ENCODE peak calls at places on chromosomes 3 and 15, in seven cellular contexts. One of them, this sample, is unnamed.

GRCh38 chr3:79326642-79327041 is 441.2 kb downstream of the ROBO1 start:
- DNase-seq in colonic mucosa: no peak
- DNase-seq in activated T-cell treated with anti-CD3 and anti-CD28 coated beads for 1 hour: no peak
- DNase-seq in activated CD8-positive, alpha-beta T cell treated with anti-CD3 and anti-CD28 coated beads, Interleukin-2, amount 10 ng/mL, durations not matched to agents 7 days and 5 days: no peak
- DNase-seq in transverse colon: no peak
- DNase-seq in activated CD4-positive, alpha-beta T cell treated with anti-CD3 and anti-CD28 coated beads for 4 hours: no peak
- DNase-seq in osteocyte: no peak
- DNase-seq in this sample: no peak

GRCh38 chr3:71453822-71454512 is 129.6 kb downstream of the FOXP1 start:
- DNase-seq in osteocyte: no peak
- DNase-seq in activated T-cell treated with anti-CD3 and anti-CD28 coated beads for 1 hour: no peak
- DNase-seq in activated CD8-positive, alpha-beta T cell treated with anti-CD3 and anti-CD28 coated beads, Interleukin-2, amount 10 ng/mL, durations not matched to agents 7 days and 5 days: no peak
- DNase-seq in colonic mucosa: peak
- DNase-seq in activated CD4-positive, alpha-beta T cell treated with anti-CD3 and anti-CD28 coated beads for 4 hours: no peak
- DNase-seq in transverse colon: no peak
- DNase-seq in this sample: no peak

GRCh38 chr3:107699682-107700081 is 176.9 kb downstream of the BBX start:
- DNase-seq in colonic mucosa: no peak
- DNase-seq in osteocyte: no peak
- DNase-seq in activated CD4-positive, alpha-beta T cell treated with anti-CD3 and anti-CD28 coated beads for 4 hours: no peak
- DNase-seq in activated CD8-positive, alpha-beta T cell treated with anti-CD3 and anti-CD28 coated beads, Interleukin-2, amount 10 ng/mL, durations not matched to agents 7 days and 5 days: no peak
- DNase-seq in transverse colon: no peak
- DNase-seq in activated T-cell treated with anti-CD3 and anti-CD28 coated beads for 1 hour: no peak
- DNase-seq in this sample: no peak

GRCh38 chr3:112303811-112304325 is 9.9 kb upstream of the SLC9C1 start:
- DNase-seq in activated CD8-positive, alpha-beta T cell treated with anti-CD3 and anti-CD28 coated beads, Interleukin-2, amount 10 ng/mL, durations not matched to agents 7 days and 5 days: no peak
- DNase-seq in colonic mucosa: no peak
- DNase-seq in osteocyte: no peak
- DNase-seq in activated T-cell treated with anti-CD3 and anti-CD28 coated beads for 1 hour: no peak
- DNase-seq in activated CD4-positive, alpha-beta T cell treated with anti-CD3 and anti-CD28 coated beads for 4 hours: no peak
- DNase-seq in transverse colon: no peak
- DNase-seq in this sample: no peak

GRCh38 chr3:141360888-141361598 is 7.3 kb upstream of the ZBTB38 start:
- DNase-seq in activated CD8-positive, alpha-beta T cell treated with anti-CD3 and anti-CD28 coated beads, Interleukin-2, amount 10 ng/mL, durations not matched to agents 7 days and 5 days: peak
- DNase-seq in transverse colon: no peak
- DNase-seq in activated T-cell treated with anti-CD3 and anti-CD28 coated beads for 1 hour: no peak
- DNase-seq in colonic mucosa: peak
- DNase-seq in osteocyte: no peak
- DNase-seq in activated CD4-positive, alpha-beta T cell treated with anti-CD3 and anti-CD28 coated beads for 4 hours: peak
- DNase-seq in this sample: peak

GRCh38 chr3:11136871-11137626 is 17.2 kb upstream of the HRH1 start:
- DNase-seq in activated T-cell treated with anti-CD3 and anti-CD28 coated beads for 1 hour: no peak
- DNase-seq in osteocyte: no peak
- DNase-seq in activated CD8-positive, alpha-beta T cell treated with anti-CD3 and anti-CD28 coated beads, Interleukin-2, amount 10 ng/mL, durations not matched to agents 7 days and 5 days: no peak
- DNase-seq in activated CD4-positive, alpha-beta T cell treated with anti-CD3 and anti-CD28 coated beads for 4 hours: no peak
- DNase-seq in colonic mucosa: no peak
- DNase-seq in transverse colon: peak
- DNase-seq in this sample: peak

GRCh38 chr3:122919291-122919610 is 108.3 kb downstream of the SEMA5B start:
- DNase-seq in transverse colon: no peak
- DNase-seq in osteocyte: no peak
- DNase-seq in activated CD8-positive, alpha-beta T cell treated with anti-CD3 and anti-CD28 coated beads, Interleukin-2, amount 10 ng/mL, durations not matched to agents 7 days and 5 days: no peak
- DNase-seq in activated T-cell treated with anti-CD3 and anti-CD28 coated beads for 1 hour: no peak
- DNase-seq in activated CD4-positive, alpha-beta T cell treated with anti-CD3 and anti-CD28 coated beads for 4 hours: no peak
- DNase-seq in colonic mucosa: no peak
- DNase-seq in this sample: no peak

GRCh38 chr3:143249014-143249413 is 129.4 kb downstream of the CHST2 start:
- DNase-seq in osteocyte: no peak
- DNase-seq in activated CD8-positive, alpha-beta T cell treated with anti-CD3 and anti-CD28 coated beads, Interleukin-2, amount 10 ng/mL, durations not matched to agents 7 days and 5 days: no peak
- DNase-seq in transverse colon: no peak
- DNase-seq in colonic mucosa: no peak
- DNase-seq in activated CD4-positive, alpha-beta T cell treated with anti-CD3 and anti-CD28 coated beads for 4 hours: no peak
- DNase-seq in activated T-cell treated with anti-CD3 and anti-CD28 coated beads for 1 hour: no peak
- DNase-seq in this sample: no peak

GRCh38 chr15:67147410-67147949 is 82.1 kb downstream of the SMAD3 start:
- DNase-seq in osteocyte: no peak
- DNase-seq in transverse colon: no peak
- DNase-seq in activated CD4-positive, alpha-beta T cell treated with anti-CD3 and anti-CD28 coated beads for 4 hours: no peak
- DNase-seq in activated CD8-positive, alpha-beta T cell treated with anti-CD3 and anti-CD28 coated beads, Interleukin-2, amount 10 ng/mL, durations not matched to agents 7 days and 5 days: no peak
- DNase-seq in colonic mucosa: no peak
- DNase-seq in activated T-cell treated with anti-CD3 and anti-CD28 coated beads for 1 hour: no peak
- DNase-seq in this sample: peak

GRCh38 chr3:123633530-123633929 is 48.7 kb upstream of the HACD2 start:
- DNase-seq in osteocyte: no peak
- DNase-seq in activated CD4-positive, alpha-beta T cell treated with anti-CD3 and anti-CD28 coated beads for 4 hours: no peak
- DNase-seq in activated T-cell treated with anti-CD3 and anti-CD28 coated beads for 1 hour: no peak
- DNase-seq in activated CD8-positive, alpha-beta T cell treated with anti-CD3 and anti-CD28 coated beads, Interleukin-2, amount 10 ng/mL, durations not matched to agents 7 days and 5 days: no peak
- DNase-seq in transverse colon: no peak
- DNase-seq in colonic mucosa: no peak
- DNase-seq in this sample: no peak

GRCh38 chr3:103947062-103947461 is 1419.6 kb upstream of the ALCAM start:
- DNase-seq in activated CD4-positive, alpha-beta T cell treated with anti-CD3 and anti-CD28 coated beads for 4 hours: no peak
- DNase-seq in colonic mucosa: no peak
- DNase-seq in activated CD8-positive, alpha-beta T cell treated with anti-CD3 and anti-CD28 coated beads, Interleukin-2, amount 10 ng/mL, durations not matched to agents 7 days and 5 days: no peak
- DNase-seq in osteocyte: no peak
- DNase-seq in activated T-cell treated with anti-CD3 and anti-CD28 coated beads for 1 hour: no peak
- DNase-seq in transverse colon: no peak
- DNase-seq in this sample: no peak

GRCh38 chr3:17632401-17633100 is 109.9 kb downstream of the TBC1D5 start:
- DNase-seq in activated CD4-positive, alpha-beta T cell treated with anti-CD3 and anti-CD28 coated beads for 4 hours: no peak
- DNase-seq in activated T-cell treated with anti-CD3 and anti-CD28 coated beads for 1 hour: no peak
- DNase-seq in osteocyte: no peak
- DNase-seq in activated CD8-positive, alpha-beta T cell treated with anti-CD3 and anti-CD28 coated beads, Interleukin-2, amount 10 ng/mL, durations not matched to agents 7 days and 5 days: peak
- DNase-seq in transverse colon: no peak
- DNase-seq in colonic mucosa: no peak
- DNase-seq in this sample: no peak

GRCh38 chr3:153625506-153625905 is 463.5 kb downstream of the RAP2B start:
- DNase-seq in colonic mucosa: no peak
- DNase-seq in activated CD4-positive, alpha-beta T cell treated with anti-CD3 and anti-CD28 coated beads for 4 hours: no peak
- DNase-seq in activated T-cell treated with anti-CD3 and anti-CD28 coated beads for 1 hour: no peak
- DNase-seq in osteocyte: no peak
- DNase-seq in activated CD8-positive, alpha-beta T cell treated with anti-CD3 and anti-CD28 coated beads, Interleukin-2, amount 10 ng/mL, durations not matched to agents 7 days and 5 days: no peak
- DNase-seq in transverse colon: no peak
- DNase-seq in this sample: no peak

GRCh38 chr15:71136159-71137137 is 21.2 kb downstream of the THSD4 start:
- DNase-seq in activated CD4-positive, alpha-beta T cell treated with anti-CD3 and anti-CD28 coated beads for 4 hours: no peak
- DNase-seq in activated T-cell treated with anti-CD3 and anti-CD28 coated beads for 1 hour: no peak
- DNase-seq in activated CD8-positive, alpha-beta T cell treated with anti-CD3 and anti-CD28 coated beads, Interleukin-2, amount 10 ng/mL, durations not matched to agents 7 days and 5 days: no peak
- DNase-seq in colonic mucosa: no peak
- DNase-seq in osteocyte: no peak
- DNase-seq in transverse colon: no peak
- DNase-seq in this sample: peak

GRCh38 chr15:92306662-92307061 is 87.0 kb upstream of the ST8SIA2 start:
- DNase-seq in activated CD4-positive, alpha-beta T cell treated with anti-CD3 and anti-CD28 coated beads for 4 hours: no peak
- DNase-seq in activated CD8-positive, alpha-beta T cell treated with anti-CD3 and anti-CD28 coated beads, Interleukin-2, amount 10 ng/mL, durations not matched to agents 7 days and 5 days: no peak
- DNase-seq in activated T-cell treated with anti-CD3 and anti-CD28 coated beads for 1 hour: no peak
- DNase-seq in colonic mucosa: no peak
- DNase-seq in osteocyte: no peak
- DNase-seq in transverse colon: no peak
- DNase-seq in this sample: no peak

GRCh38 chr3:71139501-71139900 is 444.0 kb downstream of the FOXP1 start:
- DNase-seq in colonic mucosa: no peak
- DNase-seq in transverse colon: no peak
- DNase-seq in osteocyte: no peak
- DNase-seq in activated CD4-positive, alpha-beta T cell treated with anti-CD3 and anti-CD28 coated beads for 4 hours: no peak
- DNase-seq in activated T-cell treated with anti-CD3 and anti-CD28 coated beads for 1 hour: no peak
- DNase-seq in activated CD8-positive, alpha-beta T cell treated with anti-CD3 and anti-CD28 coated beads, Interleukin-2, amount 10 ng/mL, durations not matched to agents 7 days and 5 days: no peak
- DNase-seq in this sample: no peak

GRCh38 chr3:10327592-10327991 is 6.7 kb upstream of the SEC13 start:
- DNase-seq in transverse colon: no peak
- DNase-seq in activated T-cell treated with anti-CD3 and anti-CD28 coated beads for 1 hour: no peak
- DNase-seq in activated CD4-positive, alpha-beta T cell treated with anti-CD3 and anti-CD28 coated beads for 4 hours: no peak
- DNase-seq in activated CD8-positive, alpha-beta T cell treated with anti-CD3 and anti-CD28 coated beads, Interleukin-2, amount 10 ng/mL, durations not matched to agents 7 days and 5 days: no peak
- DNase-seq in osteocyte: no peak
- DNase-seq in colonic mucosa: no peak
- DNase-seq in this sample: no peak

GRCh38 chr15:59549826-59550225 is 61.8 kb upstream of the GCNT3 start:
- DNase-seq in activated T-cell treated with anti-CD3 and anti-CD28 coated beads for 1 hour: no peak
- DNase-seq in activated CD8-positive, alpha-beta T cell treated with anti-CD3 and anti-CD28 coated beads, Interleukin-2, amount 10 ng/mL, durations not matched to agents 7 days and 5 days: no peak
- DNase-seq in osteocyte: no peak
- DNase-seq in colonic mucosa: no peak
- DNase-seq in transverse colon: no peak
- DNase-seq in activated CD4-positive, alpha-beta T cell treated with anti-CD3 and anti-CD28 coated beads for 4 hours: no peak
- DNase-seq in this sample: no peak

GRCh38 chr15:71084264-71084663 is 31.0 kb upstream of the THSD4 start:
- DNase-seq in activated CD4-positive, alpha-beta T cell treated with anti-CD3 and anti-CD28 coated beads for 4 hours: no peak
- DNase-seq in osteocyte: no peak
- DNase-seq in activated CD8-positive, alpha-beta T cell treated with anti-CD3 and anti-CD28 coated beads, Interleukin-2, amount 10 ng/mL, durations not matched to agents 7 days and 5 days: no peak
- DNase-seq in colonic mucosa: no peak
- DNase-seq in activated T-cell treated with anti-CD3 and anti-CD28 coated beads for 1 hour: no peak
- DNase-seq in transverse colon: no peak
- DNase-seq in this sample: no peak

GRCh38 chr3:124845406-124845805 is 41.8 kb downstream of the ITGB5 start:
- DNase-seq in activated T-cell treated with anti-CD3 and anti-CD28 coated beads for 1 hour: no peak
- DNase-seq in activated CD4-positive, alpha-beta T cell treated with anti-CD3 and anti-CD28 coated beads for 4 hours: no peak
- DNase-seq in osteocyte: no peak
- DNase-seq in colonic mucosa: peak
- DNase-seq in transverse colon: peak
- DNase-seq in activated CD8-positive, alpha-beta T cell treated with anti-CD3 and anti-CD28 coated beads, Interleukin-2, amount 10 ng/mL, durations not matched to agents 7 days and 5 days: no peak
- DNase-seq in this sample: peak

This sample was measured in Calu3.